ENCODE peak calls at places on chromosomes 11 and 22, in four cellular contexts. J is CD8-positive, alpha-beta memory T cell; S is mammary epithelial cell; Y is Peyer's patch. O is an unnamed sample.

GRCh38 chr11:29018631-29019030 is 910.4 kb downstream of the METTL15 start:
- DNase-seq in J (no peak), S (peak; percentile 83), Y (no peak), O (no peak)

GRCh38 chr22:41683052-41683451 is 5.6 kb downstream of the SNU13 start:
- DNase-seq in J (no peak), S (no peak), Y (no peak), O (no peak)

GRCh38 chr11:65571940-65572339 is 398 bp upstream of the FAM89B start:
- DNase-seq in J (no peak), S (peak; percentile 63), Y (peak; percentile 68), O (no peak)

GRCh38 chr22:29202231-29203192 is 3.2 kb upstream of the EMID1 start:
- DNase-seq in J (peak; percentile 17), S (no peak), Y (peak; percentile 84), O (no peak)

GRCh38 chr22:17258015-17258827 is 39.0 kb upstream of the ADA2 start:
- DNase-seq in J (no peak), S (peak; percentile 65), Y (peak; percentile 90), O (peak; percentile 20)

GRCh38 chr22:31055322-31056159 is 25.6 kb upstream of the SMTN start:
- DNase-seq in J (no peak), S (peak; percentile 96), Y (peak; percentile 80), O (no peak)

GRCh38 chr22:33598821-33599220 is 321.5 kb downstream of the LARGE1 start:
- DNase-seq in J (no peak), S (no peak), Y (no peak), O (no peak)

GRCh38 chr11:75873417-75874148 is 58.6 kb downstream of the UVRAG start:
- DNase-seq in J (no peak), S (no peak), Y (peak; percentile 52), O (no peak)

GRCh38 chr11:72598901-72599300 is 75.3 kb downstream of the PDE2A start:
- DNase-seq in J (no peak), S (no peak), Y (peak; percentile 56), O (peak; percentile 9)

GRCh38 chr11:69939551-69940245 is 120.5 kb upstream of the FGF3 start:
- DNase-seq in J (no peak), S (no peak), Y (no peak), O (no peak)

GRCh38 chr22:50503475-50504145 is 3.9 kb downstream of the LMF2 start:
- DNase-seq in J (no peak), S (no peak), Y (no peak), O (no peak)

GRCh38 chr11:868802-869201 is 26.1 kb downstream of the TSPAN4 start:
- DNase-seq in J (no peak), S (no peak), Y (no peak), O (no peak)

GRCh38 chr11:117985953-117986887 is at the start of gene IL10RA:
- DNase-seq in J (peak; percentile 78), S (peak; percentile 68), Y (peak; percentile 95), O (peak; percentile 78)

GRCh38 chr11:8354622-8355417 is 91.1 kb upstream of the LMO1 start:
- DNase-seq in J (no peak), S (peak; percentile 24), Y (no peak), O (peak; percentile 33)

GRCh38 chr11:5369793-5370192 is 13.8 kb upstream of the OR51M1 start:
- DNase-seq in J (no peak), S (no peak), Y (no peak), O (no peak)

GRCh38 chr11:67646535-67647336 is 3.8 kb downstream of the ACY3 start:
- DNase-seq in J (no peak), S (no peak), Y (peak; percentile 92), O (no peak)

GRCh38 chr22:47954107-47954506 is 1191.7 kb downstream of the TBC1D22A start:
- DNase-seq in J (no peak), S (no peak), Y (no peak), O (no peak)

GRCh38 chr22:47957649-47958048 is 1195.2 kb downstream of the TBC1D22A start:
- DNase-seq in J (no peak), S (no peak), Y (no peak), O (no peak)
- H3K27ac ChIP-seq in J (no peak overlapping the region), S (no peak overlapping the region), Y (no peak overlapping the region), O (no peak overlapping the region)

GRCh38 chr11:41414771-41415440 is 44.5 kb downstream of the LRRC4C start:
- DNase-seq in J (no peak), S (no peak), Y (no peak), O (no peak)

GRCh38 chr11:41413843-41414242 is 45.6 kb downstream of the LRRC4C start:
- DNase-seq in J (no peak), S (no peak), Y (no peak), O (no peak)
- H3K27ac ChIP-seq in J (no peak overlapping the region), S (no peak overlapping the region), Y (no peak overlapping the region), O (no peak overlapping the region)

DNA sequence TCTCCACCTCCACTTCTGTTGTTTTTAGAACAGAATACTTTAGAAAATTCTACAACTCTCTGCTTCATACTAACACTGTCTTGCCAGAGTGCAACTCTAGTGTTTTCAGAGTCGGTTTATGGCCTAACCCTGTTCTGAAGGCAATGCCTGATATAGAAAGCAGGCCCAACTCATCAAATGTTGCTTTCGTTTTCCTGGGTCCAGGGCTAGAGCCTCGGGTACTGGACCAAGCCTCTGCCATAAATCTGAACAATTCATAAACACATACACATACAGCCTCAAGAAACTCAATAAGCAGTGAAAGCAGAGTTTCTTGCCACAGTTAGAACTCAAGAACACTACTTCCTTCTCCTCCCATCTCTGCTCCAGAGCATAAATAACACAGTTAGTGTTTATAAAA is 9.8 kb downstream of the TMEM218 start:
- DNase-seq in J (no peak), S (no peak), Y (no peak), O (no peak)
- H3K27ac ChIP-seq in J (no peak overlapping the region), S (no peak overlapping the region), Y (peak overlapping the region; percentile 67), O (no peak overlapping the region)

DNA sequence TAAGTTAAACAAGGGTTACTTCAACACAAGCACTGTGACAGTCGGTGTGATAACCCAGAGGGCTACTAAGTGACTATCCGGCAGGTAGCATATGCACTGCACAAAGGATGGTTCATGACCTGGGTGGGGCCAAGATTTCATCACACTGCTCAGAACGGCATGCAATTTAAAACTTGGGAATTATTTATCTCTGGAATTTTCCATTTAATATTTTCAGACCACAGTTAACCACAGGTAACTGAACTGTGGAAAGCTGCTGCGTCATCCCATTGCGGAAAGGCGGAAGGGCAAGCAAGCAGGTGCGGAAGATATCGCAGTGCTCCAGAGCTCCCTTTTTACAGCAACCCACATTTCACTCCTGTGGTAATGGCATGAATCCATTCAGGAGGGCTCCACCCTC is 540.8 kb downstream of the INSC start:
- DNase-seq in J (no peak), S (no peak), Y (peak; percentile 82), O (no peak)
- H3K27ac ChIP-seq in J (no peak overlapping the region), S (no peak overlapping the region), Y (peak overlapping the region; percentile 67), O (no peak overlapping the region)

GRCh38 chr11:2204361-2205213 is 33.0 kb upstream of the TH start:
- DNase-seq in J (no peak), S (no peak), Y (peak; percentile 43), O (no peak)
- H3K27ac ChIP-seq in J (no peak overlapping the region), S (no peak overlapping the region), Y (peak overlapping the region; percentile 76), O (no peak overlapping the region)

DNA sequence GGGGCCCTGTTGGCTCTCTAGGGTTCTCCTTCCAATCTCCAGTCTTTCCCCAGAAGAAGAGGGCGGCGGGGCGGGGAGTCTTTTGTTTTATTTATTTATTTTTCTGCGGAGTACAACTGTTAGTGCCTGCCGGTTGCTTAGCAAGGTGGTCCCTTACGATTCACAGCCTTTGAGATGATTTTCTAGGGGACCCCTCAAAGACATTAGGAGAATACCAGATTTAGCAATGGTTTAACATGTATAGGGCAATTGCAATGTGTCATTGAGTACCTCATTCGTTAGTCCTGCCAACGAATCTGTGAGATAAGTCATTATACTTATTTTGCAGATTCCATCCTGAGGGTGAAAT is 307 bp upstream of the MRPL16 start:
- DNase-seq in J (no peak), S (no peak), Y (no peak), O (no peak)
- H3K27ac ChIP-seq in J (peak overlapping the region; percentile 80), S (peak overlapping the region; percentile 30), Y (peak overlapping the region; percentile 84), O (no peak overlapping the region)

GRCh38 chr22:46362221-46362933 is 26.9 kb downstream of the TRMU start:
- DNase-seq in J (no peak), S (no peak), Y (peak; percentile 69), O (no peak)
- H3K27ac ChIP-seq in J (no peak overlapping the region), S (no peak overlapping the region), Y (no peak overlapping the region), O (no peak overlapping the region)

GRCh38 chr11:87451400-87451799 is 413.7 kb downstream of the TMEM135 start:
- DNase-seq in J (no peak), S (no peak), Y (no peak), O (no peak)

GRCh38 chr11:87456499-87456898 is 418.8 kb downstream of the TMEM135 start:
- DNase-seq in J (no peak), S (no peak), Y (no peak), O (no peak)

GRCh38 chr11:87454246-87454645 is 416.5 kb downstream of the TMEM135 start:
- DNase-seq in J (no peak), S (no peak), Y (no peak), O (no peak)

GRCh38 chr11:87455180-87455579 is 417.4 kb downstream of the TMEM135 start:
- DNase-seq in J (no peak), S (no peak), Y (no peak), O (no peak)

DNA sequence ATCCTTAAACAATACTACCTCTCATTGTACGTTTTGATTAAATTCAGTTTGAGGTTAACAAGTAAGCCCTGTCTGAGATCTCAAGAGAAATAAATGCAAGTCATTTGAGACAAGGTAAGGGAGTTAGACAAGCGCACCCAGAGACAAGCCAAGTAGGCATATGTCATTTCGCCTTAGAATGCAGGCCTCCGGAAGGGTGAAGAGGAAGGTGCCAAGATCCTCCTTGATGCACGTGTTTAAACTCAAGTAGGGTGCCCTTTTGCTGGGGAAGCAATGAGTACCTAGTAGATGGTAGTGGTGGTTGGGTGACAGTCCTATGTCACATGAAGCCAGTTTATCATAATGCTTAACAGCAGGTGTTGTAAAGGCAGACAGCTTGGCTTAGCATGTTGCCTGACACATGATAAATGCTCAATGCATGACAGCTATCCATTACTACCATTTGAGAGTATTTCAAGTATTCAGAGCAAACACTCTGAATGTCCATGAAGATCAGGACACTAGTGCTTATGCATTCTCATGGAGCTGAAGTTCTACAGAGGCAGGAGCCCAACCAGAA is 415.9 kb downstream of the TMEM135 start:
- DNase-seq in J (no peak), S (no peak), Y (no peak), O (no peak)
- H3K27ac ChIP-seq in J (no peak overlapping the region), S (no peak overlapping the region), Y (no peak overlapping the region), O (no peak overlapping the region)